ENCODE peak calls at places on chromosome 17, in seven cellular contexts. K is HepG2, R is HCT116, M is K562, S is SK-N-SH, V is H1, U is GM12878. J is an unnamed sample.

GRCh38 chr17:59803377-59803757 is 89.4 kb downstream of the TUBD1 start:
- DNase-seq in S (no peak), K (peak; percentile 35), M (no peak), V (no peak), U (no peak), R (no peak), J (no peak)

GRCh38 chr17:2549392-2550211 is 37.9 kb upstream of the METTL16 start:
- DNase-seq in R (no peak), S (no peak), M (no peak), U (no peak), K (no peak), V (no peak), J (no peak)

GRCh38 chr17:45234641-45235040 is 13.0 kb downstream of the FMNL1 start:
- DNase-seq in S (peak; percentile 79), R (no peak), V (no peak), U (no peak), M (peak; percentile 59), K (peak; percentile 69), J (no peak)

GRCh38 chr17:29867643-29868181 is 62.3 kb downstream of the SSH2 start:
- DNase-seq in R (no peak), V (no peak), S (no peak), K (no peak), U (no peak), M (no peak), J (peak; percentile 10)

GRCh38 chr17:45277992-45278391 is 16.1 kb upstream of the SPATA32 start:
- DNase-seq in S (no peak), V (no peak), U (no peak), K (no peak), M (no peak), R (no peak), J (no peak)

GRCh38 chr17:6559753-6560215 is 3.4 kb upstream of the PITPNM3 start:
- DNase-seq in U (no peak), R (no peak), V (no peak), M (no peak), K (no peak), S (no peak), J (no peak)

GRCh38 chr17:43936434-43936833 is 5.8 kb downstream of the PPY start:
- DNase-seq in R (no peak), M (no peak), U (no peak), S (no peak), K (no peak), V (no peak), J (no peak)

GRCh38 chr17:47789611-47790520 is 31.7 kb downstream of the OSBPL7 start:
- DNase-seq in M (peak; percentile 66), U (no peak), S (peak; percentile 96), V (peak; percentile 31), R (no peak), K (no peak), J (peak; percentile 92)

GRCh38 chr17:70297397-70297796 is 128.1 kb downstream of the KCNJ2 start:
- DNase-seq in V (no peak), S (no peak), R (no peak), M (no peak), K (no peak), U (no peak), J (no peak)

GRCh38 chr17:28573521-28573920 is 2.2 kb upstream of the PIGS start:
- DNase-seq in V (no peak), M (no peak), S (no peak), U (no peak), K (no peak), R (no peak), J (no peak)

GRCh38 chr17:17812211-17813054 is 24.4 kb downstream of the SREBF1 start:
- DNase-seq in V (no peak), K (peak; percentile 52), U (no peak), M (peak; percentile 76), S (peak; percentile 95), R (no peak), J (peak; percentile 78)

GRCh38 chr17:60425626-60426025 is 3.3 kb downstream of the CHCT1 start:
- DNase-seq in V (no peak), U (no peak), M (no peak), R (no peak), K (no peak), S (peak; percentile 14), J (no peak)

GRCh38 chr17:21003007-21003621 is 39.7 kb downstream of the USP22 start:
- DNase-seq in S (no peak), V (no peak), R (no peak), M (no peak), K (no peak), U (no peak), J (no peak)

GRCh38 chr17:61058066-61058465 is 341.6 kb upstream of the TBX2 start:
- DNase-seq in S (no peak), K (no peak), U (no peak), M (no peak), R (no peak), V (no peak), J (no peak)

GRCh38 chr17:41437769-41438168 is 3.0 kb downstream of the KRT38 start:
- DNase-seq in M (no peak), S (no peak), U (no peak), K (no peak), R (no peak), V (no peak), J (no peak)

GRCh38 chr17:48037036-48037881 is at the start of gene COPZ2:
- DNase-seq in R (no peak), S (peak; percentile 85), K (peak; percentile 50), M (no peak), U (no peak), V (no peak), J (peak; percentile 54)

GRCh38 chr17:69672924-69673323 is 258.4 kb downstream of the MAP2K6 start:
- DNase-seq in S (no peak), V (no peak), K (no peak), U (no peak), M (no peak), R (no peak), J (no peak)

DNA sequence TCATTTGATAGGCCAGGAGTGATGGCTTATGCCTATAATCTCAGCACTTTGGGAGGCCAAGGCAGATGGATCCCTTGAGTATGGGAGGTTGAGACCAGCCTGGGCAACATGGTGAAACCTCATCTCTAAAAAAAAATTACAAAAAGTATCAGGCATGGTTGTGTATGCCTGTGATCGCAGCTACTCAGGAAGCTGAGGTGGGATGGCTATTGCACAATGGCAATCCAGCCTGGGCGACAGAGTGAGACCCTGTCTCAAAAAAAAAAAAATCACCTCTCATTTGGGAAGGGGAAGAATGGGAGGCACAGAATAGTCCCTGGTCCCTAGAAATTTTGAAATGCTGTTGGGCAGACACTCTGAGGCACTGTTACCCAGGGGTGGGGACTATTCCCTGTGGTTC is 35.2 kb downstream of the SLFN11 start:
- DNase-seq in R (no peak), S (no peak), V (no peak), K (no peak), U (no peak), M (no peak), J (no peak)
- TF ChIP-seq JUND in R (no peak), S (no peak), V (no peak), K (no peak), U (no peak), M (no peak), J (no peak)

GRCh38 chr17:72388765-72389473 is 268.1 kb downstream of the SOX9 start:
- DNase-seq in R (peak; percentile 83), V (no peak), S (no peak), K (no peak), M (no peak), U (peak; percentile 93), J (peak; percentile 22)
- TF ChIP-seq JUND in R (peak; percentile 77), V (no peak), S (no peak), K (no peak), M (no peak), U (no peak), J (no peak)

DNA sequence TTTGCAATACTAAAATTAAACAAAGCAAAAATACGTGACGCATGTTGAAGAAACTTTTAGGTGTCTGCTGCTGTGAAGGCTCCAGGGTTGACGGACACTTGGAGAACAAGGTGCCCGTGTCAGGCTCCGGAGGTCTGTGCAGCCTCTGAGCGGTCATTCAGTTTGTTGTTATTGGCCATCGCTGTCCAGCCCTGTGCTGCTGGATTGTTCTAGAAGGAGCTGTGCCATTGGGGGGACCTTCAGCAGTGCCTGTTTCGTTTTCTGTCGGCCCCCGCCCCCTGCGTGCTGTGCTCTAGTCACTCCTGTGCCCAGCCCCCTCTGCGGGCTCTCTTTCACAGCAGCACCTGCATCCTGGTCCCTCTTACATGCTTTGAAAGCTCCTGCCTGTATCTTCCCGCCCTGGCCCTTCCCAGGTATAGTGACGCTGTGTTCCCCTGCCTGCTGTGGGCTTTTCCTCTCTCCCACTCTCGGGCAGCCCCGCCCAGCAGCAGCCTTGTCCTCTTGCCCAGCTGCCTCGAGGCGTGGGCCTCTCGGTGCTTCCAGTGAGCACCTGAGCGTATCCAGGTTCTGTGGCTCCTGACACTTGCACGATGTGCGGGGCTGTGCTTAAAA is 50.7 kb downstream of the RNF213 start:
- DNase-seq in M (no peak), R (no peak), K (no peak), S (no peak), U (no peak), V (no peak), J (no peak)
- TF ChIP-seq JUND in M (no peak), R (no peak), K (no peak), S (no peak), U (no peak), V (no peak), J (no peak)

GRCh38 chr17:78562734-78563133 is 14.5 kb downstream of the DNAH17 start:
- DNase-seq in U (no peak), R (no peak), V (no peak), M (no peak), S (no peak), K (no peak), J (no peak)

GRCh38 chr17:78559749-78560368 is 17.3 kb downstream of the DNAH17 start:
- DNase-seq in R (peak; percentile 57), K (no peak), S (no peak), M (peak; percentile 52), U (no peak), V (peak; percentile 10), J (peak; percentile 54)

GRCh38 chr17:78560731-78561130 is 16.5 kb downstream of the DNAH17 start:
- DNase-seq in S (no peak), U (no peak), K (no peak), M (no peak), R (no peak), V (no peak), J (no peak)

GRCh38 chr17:78561166-78561565 is 16.0 kb downstream of the DNAH17 start:
- DNase-seq in M (no peak), S (no peak), U (no peak), K (no peak), V (no peak), R (no peak), J (no peak)

DNA sequence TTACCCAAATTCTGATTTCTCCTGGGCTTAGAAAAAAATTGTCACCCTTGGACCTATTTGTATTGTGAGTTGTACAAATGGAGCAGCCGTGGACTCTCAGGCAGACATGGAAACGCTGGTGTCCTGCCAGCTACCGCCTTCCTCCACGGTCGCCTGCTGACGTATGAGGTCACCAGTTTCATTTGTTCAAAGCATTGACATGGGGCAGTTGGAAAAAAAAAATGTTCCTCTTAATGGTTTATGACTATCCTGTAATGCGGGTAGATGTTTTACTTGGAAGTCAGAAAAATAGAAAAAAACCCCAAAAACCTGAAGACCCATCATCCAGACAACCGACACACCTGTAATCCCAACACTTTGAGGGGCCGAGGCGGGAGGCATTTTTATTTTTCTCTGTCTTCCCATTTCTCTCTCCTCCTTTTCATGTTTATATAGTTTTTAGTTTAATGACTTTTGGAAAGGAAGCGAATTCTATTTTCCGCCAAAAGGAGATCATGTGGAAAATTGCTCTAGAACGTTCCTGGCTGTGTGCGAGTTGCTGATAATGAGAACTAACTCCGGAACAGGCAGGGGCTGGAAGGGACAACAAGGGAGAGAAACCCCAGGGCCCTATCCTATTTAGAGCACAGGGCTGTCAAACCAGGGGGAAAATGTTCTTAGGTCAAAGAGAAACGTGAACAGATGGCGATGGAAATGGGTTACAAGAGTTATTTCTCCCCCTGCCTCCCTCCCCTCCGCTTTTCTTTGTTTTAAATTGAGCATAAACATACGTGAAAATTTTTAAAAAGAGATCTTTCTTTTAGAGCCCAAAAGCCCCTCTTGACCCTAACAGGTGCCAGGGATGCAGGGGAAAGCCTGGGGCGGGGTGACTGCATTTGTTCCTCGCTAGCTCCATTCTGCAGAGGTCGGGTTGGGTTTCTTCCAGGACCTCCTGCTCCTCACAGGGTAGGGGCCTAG is 13.7 kb downstream of the DNAH17 start:
- DNase-seq in M (no peak), S (no peak), V (no peak), K (peak; percentile 24), U (no peak), R (no peak), J (no peak)
- TF ChIP-seq JUND in M (no peak), S (no peak), V (no peak), K (no peak), U (no peak), R (no peak), J (no peak)

J was measured in T47D.